ENCODE peak calls at places on chromosome 5, in nine cellular contexts. J is mesenchymal stem cell; S is H1; I is fibroblast of lung; L is stomach; R is CD8-positive, alpha-beta T cell; B is body of pancreas; V is A549; Y is effector memory CD4-positive, alpha-beta T cell. K is an unnamed sample. For H3K4me1 and H3K9me3, the result is how much of the 10 kb centered on the place peaks cover.

GRCh38 chr5:127313847-127314473 is 23.4 kb downstream of the MEGF10 start:
- DNase-seq in J (peak), S (no peak), I (peak), L (peak), R (peak), B (peak), V (peak), Y (peak), K (peak)

GRCh38 chr5:154857091-154857533 is 1.3 kb upstream of the CNOT8 start:
- DNase-seq in J (no peak), S (no peak), I (no peak), L (peak), R (no peak), B (no peak), V (no peak), Y (peak), K (peak)

GRCh38 chr5:109003928-109004327 is 256.2 kb downstream of the FER start:
- DNase-seq in J (no peak), S (no peak), I (no peak), L (no peak), R (no peak), B (no peak), V (no peak), Y (no peak), K (no peak)

GRCh38 chr5:120122711-120123110 is 341.4 kb upstream of the PRR16 start:
- DNase-seq in J (no peak), S (no peak), I (no peak), L (no peak), R (no peak), B (no peak), V (no peak), Y (no peak), K (no peak)

GRCh38 chr5:37770791-37771190 is 69.0 kb downstream of the GDNF start:
- DNase-seq in J (no peak), S (no peak), I (peak), L (no peak), R (no peak), B (no peak), V (no peak), Y (no peak), K (no peak)

GRCh38 chr5:139915274-139915673 is 119.7 kb downstream of the PSD2 start:
- DNase-seq in J (no peak), S (no peak), I (no peak), L (no peak), R (no peak), B (no peak), V (no peak), Y (no peak), K (no peak)

GRCh38 chr5:73544429-73545402 is 20.7 kb downstream of the ANKRA2 start:
- DNase-seq in J (no peak), S (no peak), I (no peak), L (peak), R (no peak), B (peak), V (peak), Y (no peak), K (no peak)

GRCh38 chr5:65760504-65761275 is 38.7 kb downstream of the NLN start:
- DNase-seq in J (no peak), S (no peak), I (peak), L (peak), R (peak), B (peak), V (peak), Y (peak), K (peak)

GRCh38 chr5:39167973-39168345 is 51.4 kb downstream of the FYB1 start:
- DNase-seq in J (no peak), S (no peak), I (no peak), L (no peak), R (no peak), B (no peak), V (no peak), Y (no peak), K (no peak)

GRCh38 chr5:113035096-113035495 is 58.5 kb downstream of the DCP2 start:
- DNase-seq in J (no peak), S (no peak), I (no peak), L (no peak), R (no peak), B (no peak), V (no peak), Y (no peak), K (no peak)

GRCh38 chr5:119302449-119302848 is 53.4 kb upstream of the TNFAIP8 start:
- DNase-seq in J (no peak), S (no peak), I (no peak), L (no peak), R (no peak), B (no peak), V (no peak), Y (no peak), K (no peak)

GRCh38 chr5:40834391-40834848 is 602 bp downstream of the RPL37 start:
- DNase-seq in J (peak), S (no peak), I (peak), L (peak), R (peak), B (peak), V (peak), Y (peak), K (no peak)

GRCh38 chr5:172133359-172134029 is 54.5 kb downstream of the STK10 start:
- DNase-seq in J (peak), S (no peak), I (peak), L (no peak), R (no peak), B (peak), V (no peak), Y (peak), K (peak)

GRCh38 chr5:33166971-33167370 is 273.8 kb upstream of the TARS1 start:
- DNase-seq in J (no peak), S (no peak), I (no peak), L (no peak), R (no peak), B (no peak), V (no peak), Y (no peak), K (no peak)

GRCh38 chr5:137091473-137091872 is 407.7 kb downstream of the SPOCK1 start:
- DNase-seq in J (no peak), S (no peak), I (no peak), L (no peak), R (no peak), B (no peak), V (no peak), Y (no peak), K (no peak)

GRCh38 chr5:80764786-80765185 is 110.0 kb upstream of the DHFR start:
- DNase-seq in J (peak), S (no peak), I (no peak), L (no peak), R (no peak), B (no peak), V (no peak), Y (no peak), K (no peak)

GRCh38 chr5:36079200-36079761 is 12.6 kb upstream of the UGT3A2 start:
- DNase-seq in J (peak), S (peak), I (peak), L (no peak), R (no peak), B (peak), V (peak), Y (no peak), K (peak)

DNA sequence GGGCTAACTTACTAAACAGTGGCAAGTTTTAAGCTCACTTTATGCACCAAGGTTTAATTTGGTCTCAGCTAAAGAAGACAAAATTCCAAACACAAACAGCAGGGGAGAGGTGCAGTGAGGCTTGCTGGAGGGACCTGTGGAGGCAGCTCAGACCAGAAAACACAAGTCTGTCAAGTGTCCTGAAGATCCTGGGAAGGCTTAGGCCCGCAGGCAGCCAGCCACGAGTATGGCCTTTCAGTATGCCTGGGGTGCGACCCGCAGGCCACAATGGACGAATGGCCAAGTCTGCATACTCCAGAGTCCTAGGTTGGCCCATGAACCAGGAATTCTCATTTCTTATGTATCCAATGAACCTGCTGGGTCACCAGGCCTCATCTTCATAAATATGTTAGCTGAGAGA is 9.3 kb downstream of the CCNI2 start:
- DNase-seq in J (no peak), S (no peak), I (no peak), L (no peak), R (peak), B (no peak), V (no peak), Y (no peak), K (no peak)
- H3K4me1 ChIP-seq in J (under half), S (under half), I (under half), L (under half), R (under half), B (under half), V (under half), Y (under half), K (under half)

GRCh38 chr5:174073088-174073487 is 27.6 kb downstream of the NSG2 start:
- DNase-seq in J (no peak), S (no peak), I (no peak), L (no peak), R (no peak), B (no peak), V (no peak), Y (no peak), K (no peak)
- H3K9me3 ChIP-seq in J (under half), S (under half), I (under half), L (under half), R (under half), B (under half), V (under half), Y (under half), K (under half)

GRCh38 chr5:150140830-150141229 is 14.8 kb downstream of the PDGFRB start:
- DNase-seq in J (peak), S (no peak), I (peak), L (no peak), R (no peak), B (no peak), V (no peak), Y (no peak), K (no peak)
- H3K4me1 ChIP-seq in J (half or more), S (under half), I (half or more), L (half or more), R (under half), B (under half), V (half or more), Y (under half), K (half or more)

GRCh38 chr5:2958976-2959375 is 207.5 kb upstream of the IRX2 start:
- DNase-seq in J (no peak), S (no peak), I (no peak), L (no peak), R (no peak), B (no peak), V (no peak), Y (no peak), K (no peak)
- H3K9me3 ChIP-seq in J (under half), S (under half), I (under half), L (under half), R (under half), B (under half), V (under half), Y (under half), K (under half)

GRCh38 chr5:95859327-95860060 is 37.0 kb upstream of the GLRX start:
- DNase-seq in J (no peak), S (no peak), I (no peak), L (no peak), R (no peak), B (peak), V (peak), Y (no peak), K (peak)
- H3K4me1 ChIP-seq in J (under half), S (under half), I (half or more), L (half or more), R (under half), B (half or more), V (half or more), Y (under half), K (half or more)

GRCh38 chr5:141208478-141208877 is at the start of gene PCDHB12:
- DNase-seq in J (no peak), S (no peak), I (no peak), L (no peak), R (no peak), B (no peak), V (peak), Y (no peak), K (no peak)
- H3K9me3 ChIP-seq in J (half or more), S (under half), I (under half), L (under half), R (under half), B (under half), V (under half), Y (under half), K (under half)

DNA sequence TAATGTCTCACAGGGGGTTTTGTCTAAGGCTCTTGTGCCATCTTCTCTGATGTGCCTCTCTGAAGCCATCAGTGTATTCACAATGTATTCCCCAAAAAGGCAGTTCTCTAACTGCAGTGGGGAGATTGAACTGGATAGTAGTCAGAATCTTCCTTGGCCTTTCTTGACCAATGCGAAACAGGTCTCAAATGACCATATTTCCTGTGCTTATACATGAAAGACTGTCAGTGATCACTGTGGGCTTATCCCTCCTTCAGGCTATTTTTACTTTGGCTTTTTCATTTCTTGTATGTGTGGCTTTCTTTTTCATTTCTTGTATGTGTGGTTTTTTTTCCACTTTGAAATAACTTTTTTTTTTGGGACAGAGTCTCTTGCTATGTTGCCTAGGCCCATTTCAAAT is 19.7 kb downstream of the HMGXB3 start:
- DNase-seq in J (no peak), S (no peak), I (no peak), L (no peak), R (no peak), B (no peak), V (no peak), Y (no peak), K (no peak)
- H3K4me1 ChIP-seq in J (under half), S (under half), I (under half), L (under half), R (under half), B (under half), V (under half), Y (under half), K (half or more)

GRCh38 chr5:1241509-1242080 is 16.4 kb downstream of the SLC6A18 start:
- DNase-seq in J (no peak), S (no peak), I (no peak), L (no peak), R (no peak), B (no peak), V (no peak), Y (no peak), K (no peak)

GRCh38 chr5:1244255-1244654 is 19.1 kb downstream of the SLC6A18 start:
- DNase-seq in J (no peak), S (no peak), I (no peak), L (no peak), R (no peak), B (no peak), V (no peak), Y (no peak), K (no peak)

GRCh38 chr5:1244976-1245375 is 19.8 kb downstream of the SLC6A18 start:
- DNase-seq in J (no peak), S (no peak), I (no peak), L (no peak), R (no peak), B (peak), V (no peak), Y (no peak), K (no peak)

GRCh38 chr5:1242733-1243486 is 17.7 kb downstream of the SLC6A18 start:
- DNase-seq in J (no peak), S (no peak), I (no peak), L (no peak), R (no peak), B (no peak), V (no peak), Y (no peak), K (no peak)

DNA sequence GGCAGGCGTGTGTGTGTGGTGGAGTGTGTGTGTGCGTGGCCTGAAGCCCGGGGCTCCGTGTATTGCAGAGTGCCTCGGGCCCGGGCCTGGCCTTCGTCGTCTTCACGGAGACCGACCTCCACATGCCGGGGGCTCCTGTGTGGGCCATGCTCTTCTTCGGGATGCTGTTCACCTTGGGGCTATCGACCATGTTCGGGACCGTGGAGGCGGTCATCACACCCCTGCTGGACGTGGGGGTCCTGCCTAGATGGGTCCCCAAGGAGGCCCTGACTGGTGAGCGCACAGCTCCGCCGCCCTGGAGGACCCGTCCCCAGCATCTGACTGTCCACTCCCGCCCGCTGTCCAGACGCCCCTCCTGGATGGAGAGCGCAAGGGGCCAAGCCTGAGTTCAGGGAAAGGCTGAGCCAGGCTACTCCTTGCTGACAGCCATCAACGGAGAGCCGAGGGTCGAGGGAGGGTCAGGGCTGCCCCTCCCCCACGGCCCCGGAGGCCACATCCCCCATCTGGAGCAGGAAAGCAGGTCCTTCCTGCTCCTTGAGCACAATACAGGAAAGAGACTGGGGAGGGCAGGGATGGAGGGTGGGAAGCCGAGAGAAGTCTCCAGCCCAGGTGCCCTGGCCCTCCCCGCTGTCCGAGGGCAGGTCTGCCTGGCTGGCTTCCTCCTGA is 18.4 kb downstream of the SLC6A18 start:
- DNase-seq in J (no peak), S (no peak), I (no peak), L (no peak), R (no peak), B (no peak), V (no peak), Y (no peak), K (no peak)
- H3K9me3 ChIP-seq in J (under half), S (under half), I (under half), L (under half), R (under half), B (under half), V (under half), Y (under half), K (under half)